ENCODE peak calls at places on chromosomes 6 and 20, in ten cellular contexts. One of them, this sample, is unnamed.

GRCh38 chr6:56475736-56476457 is 166.8 kb downstream of the DST start:
- DNase-seq in IMR-90: peak
- DNase-seq in esophagus squamous epithelium: no peak
- DNase-seq in body of pancreas: peak
- DNase-seq in HCT116: no peak
- DNase-seq in uterus: peak
- DNase-seq in spleen: no peak
- DNase-seq in HepG2: peak
- DNase-seq in NB4: no peak
- DNase-seq in heart left ventricle: peak
- DNase-seq in this sample: no peak

GRCh38 chr6:26205625-26206574 is 118.7 kb downstream of the HFE start:
- DNase-seq in IMR-90: peak
- DNase-seq in esophagus squamous epithelium: no peak
- DNase-seq in body of pancreas: no peak
- DNase-seq in HCT116: peak
- DNase-seq in uterus: no peak
- DNase-seq in spleen: no peak
- DNase-seq in HepG2: peak
- DNase-seq in NB4: peak
- DNase-seq in heart left ventricle: no peak
- DNase-seq in this sample: no peak

GRCh38 chr6:1554881-1555569 is 54.7 kb upstream of the FOXC1 start:
- DNase-seq in IMR-90: peak
- DNase-seq in esophagus squamous epithelium: no peak
- DNase-seq in body of pancreas: peak
- DNase-seq in HCT116: no peak
- DNase-seq in uterus: peak
- DNase-seq in spleen: peak
- DNase-seq in HepG2: no peak
- DNase-seq in NB4: peak
- DNase-seq in heart left ventricle: peak
- DNase-seq in this sample: peak

GRCh38 chr6:125421853-125422252 is 120.1 kb upstream of the HDDC2 start:
- DNase-seq in IMR-90: no peak
- DNase-seq in esophagus squamous epithelium: no peak
- DNase-seq in body of pancreas: no peak
- DNase-seq in HCT116: no peak
- DNase-seq in uterus: no peak
- DNase-seq in spleen: no peak
- DNase-seq in HepG2: no peak
- DNase-seq in NB4: no peak
- DNase-seq in heart left ventricle: peak
- DNase-seq in this sample: no peak

GRCh38 chr20:51363378-51363777 is 179.1 kb downstream of the NFATC2 start:
- DNase-seq in IMR-90: no peak
- DNase-seq in esophagus squamous epithelium: no peak
- DNase-seq in body of pancreas: no peak
- DNase-seq in HCT116: no peak
- DNase-seq in uterus: no peak
- DNase-seq in spleen: peak
- DNase-seq in HepG2: no peak
- DNase-seq in NB4: no peak
- DNase-seq in heart left ventricle: no peak
- DNase-seq in this sample: no peak

GRCh38 chr6:146791930-146792329 is 193.2 kb downstream of the ADGB start:
- DNase-seq in IMR-90: no peak
- DNase-seq in esophagus squamous epithelium: no peak
- DNase-seq in body of pancreas: no peak
- DNase-seq in HCT116: no peak
- DNase-seq in uterus: no peak
- DNase-seq in spleen: no peak
- DNase-seq in HepG2: no peak
- DNase-seq in NB4: no peak
- DNase-seq in heart left ventricle: no peak
- DNase-seq in this sample: no peak

GRCh38 chr6:170297577-170298330 is 6.9 kb upstream of the DLL1 start:
- DNase-seq in IMR-90: no peak
- DNase-seq in esophagus squamous epithelium: no peak
- DNase-seq in body of pancreas: no peak
- DNase-seq in HCT116: no peak
- DNase-seq in uterus: no peak
- DNase-seq in spleen: no peak
- DNase-seq in HepG2: no peak
- DNase-seq in NB4: no peak
- DNase-seq in heart left ventricle: no peak
- DNase-seq in this sample: no peak

GRCh38 chr6:134026597-134026996 is 25.8 kb downstream of the SLC2A12 start:
- DNase-seq in IMR-90: peak
- DNase-seq in esophagus squamous epithelium: no peak
- DNase-seq in body of pancreas: no peak
- DNase-seq in HCT116: no peak
- DNase-seq in uterus: no peak
- DNase-seq in spleen: no peak
- DNase-seq in HepG2: no peak
- DNase-seq in NB4: no peak
- DNase-seq in heart left ventricle: no peak
- DNase-seq in this sample: no peak

GRCh38 chr6:90406957-90407356 is 110.3 kb upstream of the BACH2 start:
- DNase-seq in IMR-90: peak
- DNase-seq in esophagus squamous epithelium: no peak
- DNase-seq in body of pancreas: no peak
- DNase-seq in HCT116: no peak
- DNase-seq in uterus: no peak
- DNase-seq in spleen: no peak
- DNase-seq in HepG2: no peak
- DNase-seq in NB4: no peak
- DNase-seq in heart left ventricle: no peak
- DNase-seq in this sample: no peak

GRCh38 chr6:82337688-82338257 is 25.8 kb upstream of the TPBG start:
- DNase-seq in IMR-90: no peak
- DNase-seq in esophagus squamous epithelium: no peak
- DNase-seq in body of pancreas: no peak
- DNase-seq in HCT116: peak
- DNase-seq in uterus: no peak
- DNase-seq in spleen: no peak
- DNase-seq in HepG2: no peak
- DNase-seq in NB4: no peak
- DNase-seq in heart left ventricle: no peak
- DNase-seq in this sample: no peak

GRCh38 chr6:119077643-119078448 is 618 bp downstream of the FAM184A start:
- DNase-seq in IMR-90: no peak
- DNase-seq in esophagus squamous epithelium: no peak
- DNase-seq in body of pancreas: peak
- DNase-seq in HCT116: no peak
- DNase-seq in uterus: peak
- DNase-seq in spleen: peak
- DNase-seq in HepG2: peak
- DNase-seq in NB4: no peak
- DNase-seq in heart left ventricle: peak
- DNase-seq in this sample: peak

GRCh38 chr6:73581293-73581692 is 60.5 kb upstream of the EEF1A1 start:
- DNase-seq in IMR-90: no peak
- DNase-seq in esophagus squamous epithelium: no peak
- DNase-seq in body of pancreas: no peak
- DNase-seq in HCT116: no peak
- DNase-seq in uterus: no peak
- DNase-seq in spleen: no peak
- DNase-seq in HepG2: no peak
- DNase-seq in NB4: no peak
- DNase-seq in heart left ventricle: no peak
- DNase-seq in this sample: no peak

GRCh38 chr6:73580247-73581149 is 59.7 kb upstream of the EEF1A1 start:
- DNase-seq in IMR-90: peak
- DNase-seq in esophagus squamous epithelium: peak
- DNase-seq in body of pancreas: peak
- DNase-seq in HCT116: peak
- DNase-seq in uterus: peak
- DNase-seq in spleen: peak
- DNase-seq in HepG2: peak
- DNase-seq in NB4: peak
- DNase-seq in heart left ventricle: peak
- DNase-seq in this sample: peak

GRCh38 chr6:73579851-73580246 is 59.0 kb upstream of the EEF1A1 start:
- DNase-seq in IMR-90: peak
- DNase-seq in esophagus squamous epithelium: no peak
- DNase-seq in body of pancreas: peak
- DNase-seq in HCT116: peak
- DNase-seq in uterus: peak
- DNase-seq in spleen: no peak
- DNase-seq in HepG2: peak
- DNase-seq in NB4: peak
- DNase-seq in heart left ventricle: peak
- DNase-seq in this sample: no peak

GRCh38 chr6:73586416-73586974 is 65.7 kb upstream of the EEF1A1 start:
- DNase-seq in IMR-90: peak
- DNase-seq in esophagus squamous epithelium: no peak
- DNase-seq in body of pancreas: peak
- DNase-seq in HCT116: no peak
- DNase-seq in uterus: no peak
- DNase-seq in spleen: no peak
- DNase-seq in HepG2: no peak
- DNase-seq in NB4: peak
- DNase-seq in heart left ventricle: no peak
- DNase-seq in this sample: no peak

GRCh38 chr6:73585566-73586415 is 65.0 kb upstream of the EEF1A1 start:
- DNase-seq in IMR-90: peak
- DNase-seq in esophagus squamous epithelium: no peak
- DNase-seq in body of pancreas: peak
- DNase-seq in HCT116: peak
- DNase-seq in uterus: peak
- DNase-seq in spleen: no peak
- DNase-seq in HepG2: peak
- DNase-seq in NB4: peak
- DNase-seq in heart left ventricle: no peak
- DNase-seq in this sample: no peak
- TF ChIP-seq POLR2A in IMR-90: peak
- TF ChIP-seq POLR2A in esophagus squamous epithelium: no peak
- TF ChIP-seq POLR2A in body of pancreas: no peak
- TF ChIP-seq POLR2A in HCT116: no peak
- TF ChIP-seq POLR2A in uterus: peak
- TF ChIP-seq POLR2A in spleen: no peak
- TF ChIP-seq POLR2A in HepG2: peak
- TF ChIP-seq POLR2A in NB4: peak
- TF ChIP-seq POLR2A in heart left ventricle: peak
- TF ChIP-seq POLR2A in this sample: peak

DNA sequence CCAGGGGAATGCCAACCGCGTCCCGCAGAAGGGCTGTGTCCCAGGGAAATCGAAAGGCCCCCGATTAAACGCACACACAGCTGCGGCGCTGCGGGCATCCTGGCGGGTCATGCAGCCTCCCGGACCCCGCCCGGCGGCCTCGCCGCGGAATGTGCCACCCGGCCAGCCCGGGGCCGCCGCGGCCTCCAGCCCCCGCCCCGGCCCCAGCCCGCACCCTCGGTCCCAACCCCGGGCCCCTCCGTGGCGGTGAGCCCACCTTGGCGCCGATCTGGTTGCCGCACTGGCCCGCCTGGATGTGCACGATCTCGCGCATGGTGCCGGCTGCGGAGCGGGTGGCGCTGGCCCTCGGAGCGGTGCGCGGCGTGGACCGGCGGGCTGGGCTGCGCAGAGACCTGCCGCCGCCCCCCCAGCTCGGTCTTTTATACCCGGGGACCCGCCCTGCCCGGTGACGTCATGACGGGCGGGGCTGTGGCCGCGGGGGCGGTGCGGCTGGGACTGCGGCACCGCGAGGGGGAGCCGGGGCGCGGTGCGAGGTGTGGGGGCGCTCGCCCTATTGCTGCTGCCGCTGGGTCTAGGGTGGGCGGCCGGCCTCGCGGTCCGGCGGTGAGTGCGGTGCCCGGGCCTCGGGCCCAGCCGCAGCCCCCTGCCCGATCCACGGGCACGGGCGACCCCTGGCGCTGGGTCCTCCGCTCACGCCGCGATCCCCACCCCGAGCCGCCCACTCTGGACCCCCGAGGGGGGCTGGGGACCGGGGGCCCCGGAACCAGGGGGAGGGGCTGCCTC is at the start of gene TUBB2A:
- DNase-seq in IMR-90: peak
- DNase-seq in esophagus squamous epithelium: peak
- DNase-seq in body of pancreas: peak
- DNase-seq in HCT116: peak
- DNase-seq in uterus: peak
- DNase-seq in spleen: peak
- DNase-seq in HepG2: peak
- DNase-seq in NB4: peak
- DNase-seq in heart left ventricle: peak
- DNase-seq in this sample: peak
- TF ChIP-seq POLR2A in IMR-90: peak
- TF ChIP-seq POLR2A in esophagus squamous epithelium: peak
- TF ChIP-seq POLR2A in body of pancreas: peak
- TF ChIP-seq POLR2A in HCT116: peak
- TF ChIP-seq POLR2A in uterus: peak
- TF ChIP-seq POLR2A in spleen: no peak
- TF ChIP-seq POLR2A in HepG2: peak
- TF ChIP-seq POLR2A in NB4: no peak
- TF ChIP-seq POLR2A in heart left ventricle: peak
- TF ChIP-seq POLR2A in this sample: peak

GRCh38 chr6:16135078-16135477 is 6.2 kb downstream of the MYLIP start:
- DNase-seq in IMR-90: no peak
- DNase-seq in esophagus squamous epithelium: no peak
- DNase-seq in body of pancreas: no peak
- DNase-seq in HCT116: no peak
- DNase-seq in uterus: no peak
- DNase-seq in spleen: no peak
- DNase-seq in HepG2: no peak
- DNase-seq in NB4: no peak
- DNase-seq in heart left ventricle: no peak
- DNase-seq in this sample: no peak
- TF ChIP-seq POLR2A in IMR-90: no peak
- TF ChIP-seq POLR2A in esophagus squamous epithelium: no peak
- TF ChIP-seq POLR2A in body of pancreas: no peak
- TF ChIP-seq POLR2A in HCT116: no peak
- TF ChIP-seq POLR2A in uterus: no peak
- TF ChIP-seq POLR2A in spleen: no peak
- TF ChIP-seq POLR2A in HepG2: no peak
- TF ChIP-seq POLR2A in NB4: no peak
- TF ChIP-seq POLR2A in heart left ventricle: no peak
- TF ChIP-seq POLR2A in this sample: no peak

DNA sequence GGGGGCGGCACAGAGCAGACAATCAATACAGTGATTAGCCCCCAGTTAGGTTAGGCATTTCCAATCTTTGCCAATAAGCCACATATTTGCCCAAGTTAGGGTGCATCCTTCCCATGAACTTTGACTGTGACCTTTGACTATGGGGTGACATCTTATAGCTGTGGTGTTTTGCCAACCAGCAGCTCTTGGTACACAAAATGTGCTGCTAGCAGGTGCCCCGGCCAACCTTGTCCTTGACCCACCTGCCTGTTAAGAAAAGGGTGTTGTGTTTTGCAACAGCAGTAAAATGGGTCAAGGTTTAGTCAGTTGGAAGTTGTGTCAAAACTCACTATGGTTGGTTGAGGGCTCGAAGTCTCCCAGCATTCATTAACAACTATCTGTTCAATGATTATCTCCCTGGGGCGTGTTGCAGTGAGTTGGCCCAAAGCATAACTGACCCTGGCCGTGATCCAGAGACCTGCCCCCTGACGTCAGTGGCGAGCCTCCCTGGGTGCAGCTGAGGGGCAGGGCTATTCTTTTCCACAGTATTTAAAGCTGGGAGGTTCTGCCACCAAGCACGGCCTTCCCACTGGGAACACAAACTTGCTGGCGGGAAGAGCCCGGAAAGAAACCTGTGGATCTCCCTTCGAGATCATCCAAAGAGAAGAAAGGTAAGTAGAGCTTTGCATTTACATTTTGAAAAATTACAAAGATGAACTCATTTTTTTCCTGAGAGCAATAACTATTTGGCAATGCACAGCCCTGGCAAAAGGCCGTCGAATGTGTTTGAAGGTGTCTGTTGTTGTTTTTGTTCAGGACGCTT is at the start of gene PCK1:
- DNase-seq in IMR-90: peak
- DNase-seq in esophagus squamous epithelium: no peak
- DNase-seq in body of pancreas: peak
- DNase-seq in HCT116: no peak
- DNase-seq in uterus: peak
- DNase-seq in spleen: peak
- DNase-seq in HepG2: peak
- DNase-seq in NB4: no peak
- DNase-seq in heart left ventricle: peak
- DNase-seq in this sample: no peak
- TF ChIP-seq POLR2A in IMR-90: no peak
- TF ChIP-seq POLR2A in esophagus squamous epithelium: peak
- TF ChIP-seq POLR2A in body of pancreas: no peak
- TF ChIP-seq POLR2A in HCT116: no peak
- TF ChIP-seq POLR2A in uterus: no peak
- TF ChIP-seq POLR2A in spleen: no peak
- TF ChIP-seq POLR2A in HepG2: peak
- TF ChIP-seq POLR2A in NB4: no peak
- TF ChIP-seq POLR2A in heart left ventricle: no peak
- TF ChIP-seq POLR2A in this sample: peak

This sample was measured in Peyer's patch.